ENCODE peak calls at places on chromosomes 12 and 14, in six cellular contexts. N, O, U, T, W and G are unnamed samples.

GRCh38 chr12:131912526-131913274 is 16.4 kb upstream of the PUS1 start:
- DNase-seq in O (no peak), W (peak; percentile 93), T (no peak), U (no peak), N (peak; percentile 98), G (no peak)

GRCh38 chr12:74689071-74689655 is 151.5 kb downstream of the ATXN7L3B start:
- DNase-seq in U (no peak), N (no peak), T (peak; percentile 53), W (peak; percentile 65), O (no peak), G (no peak)

GRCh38 chr12:40325349-40325960 is 100.7 kb downstream of the LRRK2 start:
- DNase-seq in O (no peak), T (peak; percentile 57), N (peak; percentile 3), U (no peak), W (peak; percentile 24), G (no peak)

GRCh38 chr12:23303220-23303619 is 646.2 kb downstream of the SOX5 start:
- DNase-seq in T (no peak), W (no peak), U (no peak), O (no peak), N (no peak), G (no peak)

GRCh38 chr14:102902523-102903247 is 19.8 kb upstream of the AMN start:
- DNase-seq in U (no peak), N (no peak), O (no peak), W (no peak), T (no peak), G (no peak)

GRCh38 chr12:116346222-116346621 is 68.7 kb upstream of the MED13L start:
- DNase-seq in W (no peak), U (no peak), O (no peak), T (no peak), N (no peak), G (peak; percentile 28)

GRCh38 chr14:65704412-65704811 is 291.9 kb downstream of the FUT8 start:
- DNase-seq in N (no peak), O (no peak), U (no peak), T (no peak), W (peak; percentile 81), G (no peak)

GRCh38 chr12:89353188-89353822 is 1.0 kb upstream of the DUSP6 start:
- DNase-seq in U (peak; percentile 85), W (peak; percentile 75), O (peak; percentile 72), T (no peak), N (peak; percentile 92), G (peak; percentile 94)

GRCh38 chr14:93977790-93978581 is 1.6 kb upstream of the ASB2 start:
- DNase-seq in N (no peak), U (no peak), O (no peak), W (no peak), T (no peak), G (no peak)

GRCh38 chr12:13027032-13027431 is 17.1 kb upstream of the FAM234B start:
- DNase-seq in O (no peak), T (no peak), U (no peak), N (no peak), W (no peak), G (no peak)

GRCh38 chr12:6957741-6958608 is 6.8 kb downstream of the PTPN6 start:
- DNase-seq in T (no peak), O (no peak), U (no peak), N (no peak), W (no peak), G (no peak)

GRCh38 chr12:98678236-98678945 is 33.3 kb downstream of the APAF1 start:
- DNase-seq in O (no peak), W (no peak), U (no peak), N (no peak), T (no peak), G (no peak)

GRCh38 chr12:109277899-109278762 is 31.0 kb downstream of the FOXN4 start:
- DNase-seq in O (peak; percentile 23), N (no peak), U (no peak), T (no peak), W (peak; percentile 40), G (no peak)

GRCh38 chr14:93536945-93537344 is 106.2 kb downstream of the UNC79 start:
- DNase-seq in T (peak; percentile 32), N (peak; percentile 11), U (no peak), O (no peak), W (peak; percentile 34), G (no peak)

GRCh38 chr12:29640589-29641345 is 143.0 kb downstream of the TMTC1 start:
- DNase-seq in U (no peak), N (no peak), T (peak; percentile 7), W (peak; percentile 46), O (no peak), G (no peak)

GRCh38 chr14:71659165-71659564 is 273.1 kb upstream of the RGS6 start:
- DNase-seq in T (no peak), W (peak; percentile 39), U (no peak), N (peak; percentile 2), O (no peak), G (no peak)

GRCh38 chr12:79344855-79345840 is 345.6 kb downstream of the PAWR start:
- DNase-seq in T (peak; percentile 83), O (peak; percentile 11), W (peak; percentile 37), U (no peak), N (peak; percentile 74), G (no peak)

GRCh38 chr12:106831699-106832098 is 57.2 kb downstream of the RIC8B start:
- DNase-seq in O (no peak), W (no peak), N (no peak), U (no peak), T (no peak), G (no peak)

GRCh38 chr12:65663648-65664047 is 160.6 kb upstream of the HMGA2 start:
- DNase-seq in O (no peak), U (no peak), W (peak; percentile 69), N (no peak), T (no peak), G (no peak)

GRCh38 chr12:98870521-98870920 is 225.4 kb downstream of the APAF1 start:
- DNase-seq in W (no peak), O (peak; percentile 51), U (no peak), N (no peak), T (peak; percentile 16), G (no peak)

GRCh38 chr12:84069699-84070098 is 842.9 kb downstream of the SLC6A15 start:
- DNase-seq in T (no peak), N (no peak), W (peak; percentile 47), U (no peak), O (no peak), G (no peak)

GRCh38 chr12:81077686-81078441 is at the start of gene ACSS3:
- DNase-seq in W (peak; percentile 45), U (peak; percentile 83), T (peak; percentile 82), N (no peak), O (peak; percentile 50), G (no peak)

GRCh38 chr12:75738486-75738885 is 227.1 kb upstream of the KRR1 start:
- DNase-seq in U (no peak), N (no peak), T (no peak), O (no peak), W (peak; percentile 51), G (no peak)

GRCh38 chr14:23154876-23155587 is 28.4 kb downstream of the SLC7A8 start:
- DNase-seq in W (peak; percentile 95), T (peak; percentile 42), U (peak; percentile 88), O (peak; percentile 26), N (no peak), G (no peak)

GRCh38 chr12:47216150-47216677 is 136.5 kb upstream of the AMIGO2 start:
- DNase-seq in W (no peak), U (no peak), N (no peak), T (no peak), O (no peak), G (no peak)

GRCh38 chr12:124673881-124674617 is 106.6 kb upstream of the NCOR2 start:
- DNase-seq in O (no peak), N (no peak), U (no peak), T (no peak), W (no peak), G (no peak)

GRCh38 chr12:4118017-4118510 is 155.5 kb upstream of the CCND2 start:
- DNase-seq in T (no peak), N (no peak), O (no peak), U (no peak), W (peak; percentile 37), G (peak; percentile 8)

GRCh38 chr14:91885837-91886236 is 18.5 kb upstream of the TC2N start:
- DNase-seq in N (no peak), U (no peak), W (no peak), T (no peak), O (no peak), G (no peak)

GRCh38 chr12:8827551-8828347 is 5.3 kb downstream of the A2ML1 start:
- DNase-seq in T (peak; percentile 86), N (no peak), U (no peak), W (no peak), O (no peak), G (no peak)